ENCODE peak calls at places on chromosome 10, in six cellular contexts. One of them, this sample, is unnamed.

GRCh38 chr10:117360994-117361667 is 14.1 kb downstream of the PDZD8 start:
- DNase-seq in H7: no peak
- DNase-seq in fibroblast of villous mesenchyme: peak
- DNase-seq in HTR-8/SVneo: no peak
- DNase-seq in GM13976: no peak
- DNase-seq in NCI-H1092: no peak
- DNase-seq in this sample: no peak

GRCh38 chr10:23080211-23080724 is 15.1 kb upstream of the MSRB2 start:
- DNase-seq in fibroblast of villous mesenchyme: no peak
- DNase-seq in HTR-8/SVneo: no peak
- DNase-seq in GM13976: no peak
- DNase-seq in NCI-H1092: no peak
- DNase-seq in H7: no peak
- DNase-seq in this sample: no peak

GRCh38 chr10:5447611-5448071 is 35.3 kb downstream of the NET1 start:
- DNase-seq in fibroblast of villous mesenchyme: no peak
- DNase-seq in NCI-H1092: no peak
- DNase-seq in H7: no peak
- DNase-seq in GM13976: peak
- DNase-seq in HTR-8/SVneo: no peak
- DNase-seq in this sample: no peak

GRCh38 chr10:77234599-77234998 is 403.0 kb downstream of the KCNMA1 start:
- DNase-seq in HTR-8/SVneo: no peak
- DNase-seq in GM13976: no peak
- DNase-seq in NCI-H1092: no peak
- DNase-seq in H7: no peak
- DNase-seq in fibroblast of villous mesenchyme: no peak
- DNase-seq in this sample: no peak

GRCh38 chr10:78508955-78509354 is 475.3 kb downstream of the RPS24 start:
- DNase-seq in fibroblast of villous mesenchyme: no peak
- DNase-seq in H7: no peak
- DNase-seq in NCI-H1092: no peak
- DNase-seq in HTR-8/SVneo: no peak
- DNase-seq in GM13976: no peak
- DNase-seq in this sample: no peak

GRCh38 chr10:92965314-92965713 is 95.3 kb upstream of the CYP26C1 start:
- DNase-seq in GM13976: peak
- DNase-seq in H7: peak
- DNase-seq in fibroblast of villous mesenchyme: peak
- DNase-seq in NCI-H1092: peak
- DNase-seq in HTR-8/SVneo: peak
- DNase-seq in this sample: no peak

GRCh38 chr10:89351402-89352038 is 23.7 kb downstream of the IFIT3 start:
- DNase-seq in fibroblast of villous mesenchyme: peak
- DNase-seq in NCI-H1092: no peak
- DNase-seq in H7: no peak
- DNase-seq in HTR-8/SVneo: no peak
- DNase-seq in GM13976: peak
- DNase-seq in this sample: no peak

GRCh38 chr10:14386202-14386593 is 55.5 kb upstream of the FRMD4A start:
- DNase-seq in fibroblast of villous mesenchyme: peak
- DNase-seq in HTR-8/SVneo: no peak
- DNase-seq in H7: no peak
- DNase-seq in GM13976: no peak
- DNase-seq in NCI-H1092: no peak
- DNase-seq in this sample: no peak

GRCh38 chr10:13162013-13162364 is 631 bp downstream of the MCM10 start:
- DNase-seq in NCI-H1092: no peak
- DNase-seq in fibroblast of villous mesenchyme: no peak
- DNase-seq in HTR-8/SVneo: peak
- DNase-seq in H7: peak
- DNase-seq in GM13976: peak
- DNase-seq in this sample: no peak

GRCh38 chr10:101856626-101857025 is 13.0 kb upstream of the KCNIP2 start:
- DNase-seq in H7: no peak
- DNase-seq in fibroblast of villous mesenchyme: peak
- DNase-seq in GM13976: no peak
- DNase-seq in HTR-8/SVneo: no peak
- DNase-seq in NCI-H1092: no peak
- DNase-seq in this sample: no peak

This sample was measured in vagina.